ENCODE peak calls at places on chromosomes 2 and 18, in nine cellular contexts. T is GM23338; O is psoas muscle; U is mammary epithelial cell; N is aorta; F is neuronal stem cell; R is CD4-positive, CD25-positive, alpha-beta regulatory T cell; V is CD8-positive, alpha-beta T cell; Z is lower lobe of right lung. Y is an unnamed sample. For H3K36me3, the result is how much of the 10 kb centered on the place peaks cover.

GRCh38 chr2:143261986-143262784 is 133.0 kb downstream of the ARHGAP15 start:
- DNase-seq in T (no peak), O (no peak), U (no peak), N (no peak), F (no peak), R (peak), V (peak), Z (peak), Y (no peak)

GRCh38 chr2:209145941-209146681 is 277.7 kb upstream of the MAP2 start:
- DNase-seq in T (peak), O (no peak), U (no peak), N (no peak), F (no peak), R (no peak), V (no peak), Z (no peak), Y (no peak)

GRCh38 chr18:3848316-3848715 is 398.3 kb downstream of the TGIF1 start:
- DNase-seq in T (no peak), O (no peak), U (peak), N (no peak), F (no peak), R (no peak), V (no peak), Z (no peak), Y (no peak)

GRCh38 chr2:152407204-152407721 is 72.3 kb downstream of the FMNL2 start:
- DNase-seq in T (peak), O (peak), U (peak), N (peak), F (peak), R (peak), V (no peak), Z (no peak), Y (peak)

GRCh38 chr18:48181857-48182430 is 227.2 kb downstream of the ZBTB7C start:
- DNase-seq in T (no peak), O (no peak), U (no peak), N (peak), F (no peak), R (no peak), V (no peak), Z (no peak), Y (no peak)

GRCh38 chr2:85237849-85238570 is 89.8 kb downstream of the TGOLN2 start:
- DNase-seq in T (peak), O (no peak), U (no peak), N (no peak), F (no peak), R (no peak), V (no peak), Z (peak), Y (peak)

GRCh38 chr2:72915907-72916742 is 1.2 kb upstream of the EMX1 start:
- DNase-seq in T (peak), O (peak), U (peak), N (peak), F (peak), R (peak), V (peak), Z (no peak), Y (no peak)

GRCh38 chr2:78979380-78980238 is 45.9 kb upstream of the REG3G start:
- DNase-seq in T (peak), O (peak), U (no peak), N (no peak), F (peak), R (peak), V (no peak), Z (no peak), Y (peak)

GRCh38 chr2:94874277-94874997 is 3.2 kb downstream of the TEKT4 start:
- DNase-seq in T (peak), O (no peak), U (no peak), N (peak), F (peak), R (peak), V (peak), Z (peak), Y (no peak)

GRCh38 chr2:197309369-197310231 is 980 bp downstream of the ANKRD44 start:
- DNase-seq in T (peak), O (peak), U (no peak), N (peak), F (peak), R (peak), V (peak), Z (peak), Y (no peak)

GRCh38 chr2:201568217-201568820 is 75.0 kb downstream of the TMEM237 start:
- DNase-seq in T (no peak), O (no peak), U (no peak), N (no peak), F (no peak), R (no peak), V (no peak), Z (no peak), Y (no peak)

GRCh38 chr2:75516378-75517122 is 44.2 kb downstream of the EVA1A start:
- DNase-seq in T (no peak), O (no peak), U (peak), N (no peak), F (no peak), R (no peak), V (no peak), Z (no peak), Y (peak)

GRCh38 chr2:236215761-236216333 is 47.7 kb upstream of the GBX2 start:
- DNase-seq in T (no peak), O (no peak), U (no peak), N (no peak), F (no peak), R (no peak), V (no peak), Z (no peak), Y (no peak)

GRCh38 chr2:29281585-29281984 is 166.4 kb downstream of the CLIP4 start:
- DNase-seq in T (no peak), O (peak), U (peak), N (peak), F (no peak), R (no peak), V (no peak), Z (no peak), Y (peak)

GRCh38 chr2:36173760-36174362 is 181.7 kb upstream of the CRIM1 start:
- DNase-seq in T (no peak), O (no peak), U (peak), N (no peak), F (no peak), R (no peak), V (no peak), Z (no peak), Y (no peak)

GRCh38 chr2:26646986-26647672 is 6.0 kb upstream of the CIB4 start:
- DNase-seq in T (no peak), O (no peak), U (no peak), N (no peak), F (peak), R (no peak), V (no peak), Z (no peak), Y (no peak)

GRCh38 chr2:122741403-122741802 is 986.0 kb downstream of the TSN start:
- DNase-seq in T (no peak), O (no peak), U (no peak), N (no peak), F (no peak), R (no peak), V (no peak), Z (no peak), Y (no peak)

GRCh38 chr2:173763641-173764040 is 201.5 kb downstream of the SP3 start:
- DNase-seq in T (no peak), O (no peak), U (no peak), N (no peak), F (no peak), R (no peak), V (no peak), Z (no peak), Y (no peak)

GRCh38 chr2:123791716-123792115 is 233.4 kb upstream of the CNTNAP5 start:
- DNase-seq in T (no peak), O (no peak), U (no peak), N (no peak), F (no peak), R (no peak), V (no peak), Z (no peak), Y (no peak)

GRCh38 chr2:136404925-136405324 is 287.0 kb upstream of the CXCR4 start:
- DNase-seq in T (no peak), O (no peak), U (no peak), N (no peak), F (no peak), R (no peak), V (no peak), Z (no peak), Y (no peak)

GRCh38 chr2:172870396-172870795 is 134.8 kb downstream of the RAPGEF4 start:
- DNase-seq in T (no peak), O (no peak), U (no peak), N (no peak), F (no peak), R (no peak), V (no peak), Z (no peak), Y (no peak)

GRCh38 chr2:217792611-217793527 is 209.9 kb downstream of the TNS1 start:
- DNase-seq in T (no peak), O (no peak), U (no peak), N (no peak), F (no peak), R (no peak), V (no peak), Z (no peak), Y (no peak)

GRCh38 chr2:1502891-1503304 is 89.6 kb downstream of the TPO start:
- DNase-seq in T (no peak), O (no peak), U (no peak), N (peak), F (no peak), R (no peak), V (no peak), Z (peak), Y (no peak)

GRCh38 chr18:37607281-37607680 is 41.7 kb upstream of the CELF4 start:
- DNase-seq in T (no peak), O (no peak), U (no peak), N (no peak), F (no peak), R (no peak), V (no peak), Z (no peak), Y (no peak)

GRCh38 chr2:239966029-239966847 is 58.9 kb downstream of the NDUFA10 start:
- DNase-seq in T (no peak), O (peak), U (peak), N (no peak), F (no peak), R (no peak), V (no peak), Z (no peak), Y (peak)

GRCh38 chr2:28390857-28391563 is 1.6 kb upstream of the FOSL2 start:
- DNase-seq in T (peak), O (peak), U (peak), N (peak), F (no peak), R (peak), V (no peak), Z (peak), Y (peak)

GRCh38 chr2:73385486-73386341 is at the start of gene ALMS1:
- DNase-seq in T (peak), O (peak), U (peak), N (peak), F (peak), R (peak), V (peak), Z (peak), Y (peak)

GRCh38 chr2:219125225-219125885 is 35.3 kb downstream of the NHEJ1 start:
- DNase-seq in T (no peak), O (peak), U (peak), N (no peak), F (no peak), R (no peak), V (no peak), Z (peak), Y (peak)

DNA sequence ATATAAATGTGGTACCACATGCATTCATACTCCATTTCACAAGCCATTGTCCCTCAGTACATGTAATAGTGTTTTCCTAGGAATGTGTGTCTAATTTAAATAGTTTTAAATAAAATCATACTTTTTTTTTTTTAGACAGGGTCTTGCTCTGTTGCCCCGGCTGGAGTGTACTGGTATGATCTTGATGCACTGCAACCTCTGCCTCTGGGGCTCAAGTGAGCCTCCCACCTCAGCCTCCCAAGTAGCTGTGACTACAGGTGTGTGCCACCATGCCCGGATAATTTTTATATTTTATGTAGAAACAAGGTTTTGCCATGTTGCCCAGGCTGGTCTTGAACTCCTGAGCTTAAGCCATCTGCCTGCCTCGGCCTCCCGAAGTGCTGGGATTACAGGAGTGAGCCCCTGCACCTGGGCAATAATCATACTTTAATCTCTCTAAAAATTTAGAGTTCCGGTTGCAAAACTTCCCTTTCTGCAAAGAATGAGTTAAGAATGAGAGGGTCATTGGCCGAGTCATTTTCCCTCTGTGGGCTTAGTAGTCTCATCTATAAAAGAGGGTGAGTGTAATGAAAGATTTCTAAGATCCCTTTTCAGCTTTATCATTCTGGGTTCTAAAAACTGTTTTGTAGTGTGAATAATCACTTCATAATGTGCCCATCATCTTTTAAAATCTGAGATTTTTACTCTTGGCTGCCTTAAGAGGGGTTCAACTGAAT is 116.0 kb upstream of the PELI1 start:
- DNase-seq in T (no peak), O (no peak), U (no peak), N (no peak), F (no peak), R (no peak), V (no peak), Z (no peak), Y (no peak)
- H3K36me3 ChIP-seq in T (under half), O (under half), U (under half), N (under half), F (under half), R (under half), V (under half), Z (under half), Y (under half)

GRCh38 chr18:9771977-9772660 is 64.0 kb downstream of the RAB31 start:
- DNase-seq in T (no peak), O (no peak), U (no peak), N (no peak), F (no peak), R (no peak), V (no peak), Z (no peak), Y (no peak)
- H3K36me3 ChIP-seq in T (under half), O (under half), U (under half), N (under half), F (under half), R (under half), V (under half), Z (under half), Y (under half)

GRCh38 chr2:192218347-192218746 is 23.6 kb upstream of the TMEFF2 start:
- DNase-seq in T (peak), O (no peak), U (no peak), N (no peak), F (no peak), R (no peak), V (no peak), Z (no peak), Y (no peak)
- H3K36me3 ChIP-seq in T (under half), O (under half), U (under half), N (under half), F (under half), R (under half), V (under half), Z (under half), Y (under half)

DNA sequence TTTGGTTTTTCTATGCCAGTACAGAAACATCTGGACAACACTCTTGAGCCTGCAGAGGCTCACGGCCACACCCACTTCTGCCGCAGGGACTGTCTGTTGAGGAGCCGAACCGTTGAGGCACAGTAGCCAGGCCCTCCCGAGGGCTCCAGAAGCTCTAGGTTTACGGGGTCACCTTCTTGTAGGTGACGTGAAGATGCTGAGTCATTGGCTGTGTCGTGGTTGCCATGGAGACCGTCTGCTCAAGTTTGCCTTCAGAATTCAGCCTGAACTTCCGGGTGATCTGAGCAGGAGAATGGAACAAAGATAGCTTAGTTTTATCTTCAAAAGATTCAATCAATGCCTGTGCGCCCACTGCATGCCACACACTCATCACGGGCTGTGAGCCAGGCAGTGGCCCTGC is 25.9 kb downstream of the BOK start:
- DNase-seq in T (peak), O (no peak), U (peak), N (peak), F (no peak), R (no peak), V (no peak), Z (peak), Y (peak)
- H3K36me3 ChIP-seq in T (under half), O (under half), U (under half), N (under half), F (under half), R (half or more), V (under half), Z (under half), Y (under half)

GRCh38 chr18:23718243-23718720 is 29.0 kb downstream of the LAMA3 start:
- DNase-seq in T (no peak), O (no peak), U (no peak), N (no peak), F (no peak), R (no peak), V (no peak), Z (no peak), Y (peak)
- H3K36me3 ChIP-seq in T (under half), O (under half), U (under half), N (under half), F (under half), R (under half), V (under half), Z (under half), Y (under half)

GRCh38 chr2:159175182-159175581 is 111.3 kb downstream of the WDSUB1 start:
- DNase-seq in T (no peak), O (no peak), U (no peak), N (no peak), F (no peak), R (no peak), V (no peak), Z (no peak), Y (no peak)
- H3K36me3 ChIP-seq in T (under half), O (under half), U (under half), N (under half), F (under half), R (under half), V (under half), Z (half or more), Y (under half)

GRCh38 chr2:126878601-126879000 is 20.1 kb upstream of the TEX51 start:
- DNase-seq in T (no peak), O (no peak), U (no peak), N (no peak), F (no peak), R (no peak), V (no peak), Z (peak), Y (no peak)
- H3K36me3 ChIP-seq in T (under half), O (under half), U (under half), N (under half), F (under half), R (under half), V (under half), Z (under half), Y (under half)

GRCh38 chr18:79975985-79976680 is 11.7 kb downstream of the HSBP1L1 start:
- DNase-seq in T (no peak), O (no peak), U (no peak), N (no peak), F (no peak), R (no peak), V (no peak), Z (no peak), Y (no peak)
- H3K36me3 ChIP-seq in T (under half), O (under half), U (under half), N (under half), F (under half), R (under half), V (under half), Z (half or more), Y (under half)

DNA sequence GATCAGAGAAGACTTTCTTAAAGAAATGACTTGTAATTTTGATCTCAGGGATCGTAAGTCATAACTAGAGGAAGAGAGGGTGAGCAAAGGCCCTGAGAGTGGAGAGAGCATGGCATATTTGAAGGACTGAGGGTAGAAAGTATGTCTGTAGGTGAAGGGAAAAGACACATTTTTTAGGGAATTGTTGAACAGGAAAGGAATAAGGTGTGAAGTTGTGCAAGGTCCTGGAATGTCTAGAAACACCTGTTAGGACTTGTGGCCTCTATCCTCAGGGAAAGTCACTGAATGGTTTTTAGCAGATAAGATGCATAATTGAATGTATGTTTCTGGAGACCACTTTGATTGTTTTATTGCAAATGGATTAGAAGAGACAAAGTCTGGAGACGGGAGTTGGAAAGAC is 62.5 kb upstream of the ACTR3 start:
- DNase-seq in T (no peak), O (no peak), U (no peak), N (no peak), F (no peak), R (no peak), V (no peak), Z (no peak), Y (peak)
- H3K36me3 ChIP-seq in T (under half), O (under half), U (under half), N (under half), F (under half), R (under half), V (under half), Z (under half), Y (under half)

GRCh38 chr2:222920657-222921186 is 59.9 kb downstream of the ACSL3 start:
- DNase-seq in T (peak), O (no peak), U (no peak), N (no peak), F (no peak), R (no peak), V (no peak), Z (no peak), Y (no peak)

GRCh38 chr2:222922019-222922800 is 61.4 kb downstream of the ACSL3 start:
- DNase-seq in T (no peak), O (no peak), U (no peak), N (no peak), F (no peak), R (no peak), V (no peak), Z (no peak), Y (no peak)

GRCh38 chr2:222915092-222915957 is 54.5 kb downstream of the ACSL3 start:
- DNase-seq in T (no peak), O (no peak), U (no peak), N (no peak), F (no peak), R (peak), V (no peak), Z (no peak), Y (peak)

GRCh38 chr2:222916229-222917197 is 55.7 kb downstream of the ACSL3 start:
- DNase-seq in T (no peak), O (no peak), U (no peak), N (no peak), F (no peak), R (no peak), V (no peak), Z (no peak), Y (no peak)

DNA sequence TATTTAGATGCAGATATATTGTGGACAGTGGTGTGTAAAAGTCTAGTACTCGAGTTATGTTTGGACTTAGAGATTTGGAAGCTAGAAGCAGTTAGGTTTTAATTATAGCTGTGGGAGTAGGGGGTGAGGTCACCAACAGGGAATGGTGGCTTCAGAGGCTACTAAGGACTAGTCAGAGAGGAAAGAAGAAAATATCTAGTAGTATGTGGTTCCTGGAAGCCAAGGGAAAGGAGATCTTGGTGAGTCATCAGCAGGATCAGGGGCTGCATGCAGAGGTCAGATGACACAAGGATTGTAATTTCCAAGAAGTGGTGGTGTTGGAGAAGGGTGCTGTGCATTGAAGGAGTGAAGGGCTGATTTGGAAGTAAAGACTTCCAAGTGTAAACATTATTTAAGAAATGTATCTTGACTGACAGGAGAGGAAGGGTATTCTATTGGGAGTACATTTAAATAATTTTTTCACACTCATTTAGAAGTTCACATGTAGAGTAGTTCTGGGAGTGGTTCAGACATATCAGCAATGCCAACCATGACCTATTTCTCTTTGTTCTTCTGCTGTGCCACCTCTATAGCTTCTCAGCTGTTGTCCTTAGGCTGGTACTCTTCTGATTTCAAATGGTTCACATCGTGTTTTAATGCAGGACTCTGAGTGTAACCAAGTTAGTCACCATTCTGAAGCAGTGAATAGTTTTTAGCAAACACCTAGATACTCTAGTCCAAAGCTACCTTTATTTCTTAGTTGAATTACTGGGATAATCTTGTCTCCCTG is 59.2 kb downstream of the ACSL3 start:
- DNase-seq in T (no peak), O (no peak), U (peak), N (no peak), F (no peak), R (no peak), V (no peak), Z (no peak), Y (peak)
- H3K36me3 ChIP-seq in T (under half), O (under half), U (under half), N (under half), F (under half), R (half or more), V (under half), Z (half or more), Y (under half)

Y was measured in bronchial epithelial cell.